ENCODE peak calls at places on chromosomes 3 and 15, in ten cellular contexts. X is lung, R is cardiac muscle cell, D is choroid plexus epithelial cell, G is brain microvascular endothelial cell, I is fibroblast of mammary gland, L is left lung, K is AG04450, F is AG10803, A is fibroblast of lung. S is an unnamed sample.

GRCh38 chr3:4904801-4905695 is 74.2 kb upstream of the BHLHE40 start:
- DNase-seq in G (peak), I (peak), A (peak), R (peak), L (no peak), F (peak), D (peak), K (no peak), X (no peak), S (no peak)

GRCh38 chr3:129606522-129607390 is at the start of gene PLXND1:
- DNase-seq in X (peak), F (peak), L (peak), R (peak), D (peak), I (peak), K (no peak), A (peak), G (peak), S (no peak)

GRCh38 chr15:101126618-101127502 is 125.0 kb downstream of the CHSY1 start:
- DNase-seq in K (no peak), L (peak), X (no peak), G (peak), I (peak), A (peak), R (peak), D (peak), F (peak), S (peak)

GRCh38 chr15:51828621-51829359 is 663 bp upstream of the TMOD3 start:
- DNase-seq in X (peak), D (no peak), I (no peak), R (no peak), G (no peak), L (no peak), K (no peak), A (no peak), F (no peak), S (no peak)

GRCh38 chr3:98778852-98779379 is 15.8 kb downstream of the ST3GAL6 start:
- DNase-seq in G (peak), X (no peak), K (peak), A (peak), F (peak), L (no peak), D (peak), I (peak), R (peak), S (peak)

GRCh38 chr3:186538779-186539178 is 5.4 kb downstream of the CRYGS start:
- DNase-seq in X (no peak), R (no peak), A (no peak), D (no peak), F (no peak), G (no peak), I (no peak), L (no peak), K (no peak), S (no peak)

GRCh38 chr3:10822708-10823515 is 6.9 kb downstream of the SLC6A11 start:
- DNase-seq in D (no peak), L (no peak), I (no peak), A (no peak), K (no peak), G (no peak), F (no peak), X (no peak), R (no peak), S (no peak)

GRCh38 chr3:100634493-100635272 is 25.3 kb downstream of the ADGRG7 start:
- DNase-seq in K (no peak), X (no peak), R (peak), A (peak), G (peak), F (peak), I (peak), L (no peak), D (peak), S (no peak)

GRCh38 chr3:188417329-188417728 is 263.4 kb downstream of the LPP start:
- DNase-seq in A (no peak), L (no peak), F (no peak), R (no peak), K (no peak), X (no peak), D (no peak), I (peak), G (no peak), S (no peak)

GRCh38 chr15:25712961-25713355 is 150.2 kb downstream of the ATP10A start:
- DNase-seq in K (no peak), X (no peak), D (no peak), A (no peak), R (no peak), I (no peak), G (no peak), F (no peak), L (no peak), S (no peak)

GRCh38 chr3:2876362-2876761 is 233.8 kb downstream of the IL5RA start:
- DNase-seq in K (no peak), R (no peak), F (no peak), A (no peak), D (no peak), X (no peak), I (no peak), G (no peak), L (no peak), S (no peak)

GRCh38 chr3:181252626-181253025 is 263.1 kb upstream of the DNAJC19 start:
- DNase-seq in X (no peak), F (no peak), I (no peak), R (no peak), A (no peak), G (no peak), L (no peak), K (no peak), D (no peak), S (no peak)

GRCh38 chr3:192727032-192727847 is at the start of gene FGF12:
- DNase-seq in D (peak), R (peak), K (no peak), G (peak), L (peak), F (peak), A (peak), I (peak), X (peak), S (no peak)

GRCh38 chr15:67835349-67836133 is 4.3 kb downstream of the RNU6-1 start:
- DNase-seq in K (no peak), F (no peak), G (no peak), R (no peak), I (no peak), L (peak), A (no peak), D (no peak), X (no peak), S (no peak)

GRCh38 chr3:104887069-104887468 is 479.6 kb upstream of the ALCAM start:
- DNase-seq in K (no peak), D (no peak), R (peak), F (peak), A (no peak), L (no peak), I (peak), G (peak), X (no peak), S (no peak)

GRCh38 chr3:124772081-124772831 is 42.0 kb downstream of the UMPS start:
- DNase-seq in G (peak), L (no peak), A (peak), K (no peak), F (peak), X (no peak), I (peak), R (peak), D (peak), S (no peak)

GRCh38 chr3:20809356-20809755 is 623.4 kb upstream of the SGO1 start:
- DNase-seq in I (no peak), F (no peak), G (no peak), D (no peak), X (no peak), A (no peak), K (no peak), R (no peak), L (no peak), S (no peak)

GRCh38 chr15:75204340-75205063 is 2.8 kb downstream of the C15orf39 start:
- DNase-seq in G (peak), R (peak), X (peak), A (peak), F (peak), K (peak), L (peak), D (peak), I (peak), S (peak)
- H3K4me3 ChIP-seq in G (no peak), R (no peak), X (no peak), A (no peak), F (no peak), K (no peak), L (no peak), D (peak), I (peak), S (no peak)

DNA sequence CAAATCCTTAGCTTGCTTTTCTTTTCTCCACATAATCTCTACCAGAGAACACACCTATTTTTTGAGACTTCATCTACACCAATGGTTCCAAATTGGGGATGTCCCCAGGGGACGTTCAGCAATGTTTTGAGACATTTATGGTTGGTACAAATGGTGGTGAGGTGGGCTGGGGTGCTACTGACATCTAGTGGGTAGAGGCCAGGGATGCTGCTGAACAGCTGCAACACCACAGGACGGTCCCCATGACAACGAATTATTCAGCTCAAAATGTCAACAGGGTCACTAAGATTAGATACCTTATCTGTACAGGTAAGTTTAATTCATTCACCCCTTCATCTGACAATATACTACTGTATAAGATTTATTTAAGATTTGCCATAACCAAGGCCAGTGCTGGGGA is 14.4 kb downstream of the GK5 start:
- DNase-seq in D (peak), X (no peak), R (peak), G (no peak), K (no peak), L (no peak), F (no peak), A (peak), I (peak), S (no peak)
- TF ChIP-seq CTCF in D (peak), X (no peak), R (peak), G (peak), K (peak), L (no peak), F (peak), A (no peak), I (peak), S (no peak)

GRCh38 chr3:43996379-43997301 is 245.0 kb upstream of the TOPAZ1 start:
- DNase-seq in I (peak), G (no peak), K (no peak), F (peak), L (peak), A (peak), X (no peak), D (peak), R (peak), S (no peak)

GRCh38 chr3:43994594-43995077 is 247.1 kb upstream of the TOPAZ1 start:
- DNase-seq in I (no peak), G (no peak), D (no peak), F (no peak), L (no peak), R (no peak), X (no peak), A (no peak), K (no peak), S (no peak)

GRCh38 chr3:43997788-43998373 is 243.8 kb upstream of the TOPAZ1 start:
- DNase-seq in L (peak), A (peak), I (peak), D (no peak), K (no peak), F (peak), R (no peak), X (no peak), G (no peak), S (no peak)

GRCh38 chr3:43995078-43995928 is 246.4 kb upstream of the TOPAZ1 start:
- DNase-seq in I (peak), D (peak), A (peak), F (peak), G (no peak), L (peak), X (no peak), R (peak), K (no peak), S (no peak)

GRCh38 chr3:43995929-43996378 is 245.7 kb upstream of the TOPAZ1 start:
- DNase-seq in R (no peak), L (no peak), K (no peak), D (no peak), A (no peak), F (no peak), G (no peak), X (no peak), I (no peak), S (no peak)
- H3K4me3 ChIP-seq in R (peak), L (no peak), K (no peak), D (peak), A (peak), F (peak), G (peak), X (no peak), I (peak), S (peak)

GRCh38 chr3:134885877-134886621 is 91.0 kb downstream of the EPHB1 start:
- DNase-seq in K (no peak), L (no peak), G (no peak), F (peak), I (peak), A (no peak), D (no peak), R (no peak), X (no peak), S (no peak)
- TF ChIP-seq CTCF in K (no peak), L (no peak), G (peak), F (peak), I (peak), A (no peak), D (no peak), R (no peak), X (no peak), S (peak)

GRCh38 chr3:72080800-72081199 is 295.9 kb upstream of the PROK2 start:
- DNase-seq in R (no peak), G (no peak), D (no peak), A (no peak), X (no peak), L (no peak), K (no peak), I (no peak), F (no peak), S (no peak)

GRCh38 chr3:72078661-72079368 is 293.9 kb upstream of the PROK2 start:
- DNase-seq in L (no peak), D (no peak), K (no peak), X (no peak), R (no peak), F (no peak), A (no peak), G (no peak), I (no peak), S (no peak)

GRCh38 chr3:72077473-72078259 is 292.7 kb upstream of the PROK2 start:
- DNase-seq in X (no peak), A (no peak), L (no peak), I (no peak), D (no peak), G (no peak), R (no peak), F (no peak), K (no peak), S (no peak)

GRCh38 chr3:72080101-72080500 is 295.2 kb upstream of the PROK2 start:
- DNase-seq in L (no peak), D (no peak), F (no peak), A (no peak), R (no peak), I (no peak), X (no peak), G (no peak), K (no peak), S (no peak)

GRCh38 chr3:72079369-72079872 is 294.5 kb upstream of the PROK2 start:
- DNase-seq in F (no peak), A (no peak), X (no peak), R (no peak), K (no peak), D (no peak), L (no peak), G (no peak), I (no peak), S (no peak)
- H3K4me3 ChIP-seq in F (no peak), A (no peak), X (no peak), R (no peak), K (no peak), D (no peak), L (no peak), G (no peak), I (no peak), S (no peak)

S was measured in AG04449.